ENCODE peak calls at places on chromosomes 5 and 9, in ten cellular contexts. One of them, this sample, is unnamed.

GRCh38 chr9:77598961-77599360 is 49.2 kb downstream of the GNA14 start:
- DNase-seq in psoas muscle: no peak
- DNase-seq in bronchial epithelial cell: no peak
- DNase-seq in foreskin fibroblast: no peak
- DNase-seq in breast epithelium: no peak
- DNase-seq in mucosa of descending colon: no peak
- DNase-seq in keratinocyte: no peak
- DNase-seq in B cell: no peak
- DNase-seq in astrocyte of the spinal cord: no peak
- DNase-seq in heart left ventricle: no peak
- DNase-seq in this sample: no peak

GRCh38 chr5:158976035-158976434 is 123.7 kb downstream of the EBF1 start:
- DNase-seq in B cell: no peak
- DNase-seq in mucosa of descending colon: no peak
- DNase-seq in psoas muscle: no peak
- DNase-seq in bronchial epithelial cell: peak
- DNase-seq in astrocyte of the spinal cord: peak
- DNase-seq in heart left ventricle: no peak
- DNase-seq in foreskin fibroblast: peak
- DNase-seq in breast epithelium: no peak
- DNase-seq in keratinocyte: peak
- DNase-seq in this sample: no peak

GRCh38 chr5:39197556-39197955 is 21.8 kb downstream of the FYB1 start:
- DNase-seq in mucosa of descending colon: no peak
- DNase-seq in keratinocyte: no peak
- DNase-seq in B cell: no peak
- DNase-seq in heart left ventricle: no peak
- DNase-seq in bronchial epithelial cell: peak
- DNase-seq in astrocyte of the spinal cord: no peak
- DNase-seq in breast epithelium: no peak
- DNase-seq in psoas muscle: no peak
- DNase-seq in foreskin fibroblast: no peak
- DNase-seq in this sample: no peak

GRCh38 chr5:8386889-8387288 is 517.9 kb downstream of the MTRR start:
- DNase-seq in B cell: no peak
- DNase-seq in keratinocyte: no peak
- DNase-seq in breast epithelium: no peak
- DNase-seq in astrocyte of the spinal cord: no peak
- DNase-seq in psoas muscle: no peak
- DNase-seq in foreskin fibroblast: no peak
- DNase-seq in bronchial epithelial cell: peak
- DNase-seq in mucosa of descending colon: no peak
- DNase-seq in heart left ventricle: no peak
- DNase-seq in this sample: no peak

GRCh38 chr9:6219040-6219439 is 3.4 kb downstream of the IL33 start:
- DNase-seq in psoas muscle: no peak
- DNase-seq in astrocyte of the spinal cord: no peak
- DNase-seq in bronchial epithelial cell: no peak
- DNase-seq in breast epithelium: no peak
- DNase-seq in B cell: no peak
- DNase-seq in foreskin fibroblast: no peak
- DNase-seq in heart left ventricle: no peak
- DNase-seq in mucosa of descending colon: no peak
- DNase-seq in keratinocyte: no peak
- DNase-seq in this sample: no peak

GRCh38 chr9:16316406-16316805 is 554.1 kb downstream of the BNC2 start:
- DNase-seq in keratinocyte: no peak
- DNase-seq in mucosa of descending colon: no peak
- DNase-seq in psoas muscle: no peak
- DNase-seq in astrocyte of the spinal cord: no peak
- DNase-seq in bronchial epithelial cell: no peak
- DNase-seq in foreskin fibroblast: no peak
- DNase-seq in heart left ventricle: no peak
- DNase-seq in B cell: no peak
- DNase-seq in breast epithelium: no peak
- DNase-seq in this sample: no peak

GRCh38 chr5:17228833-17229291 is 11.4 kb downstream of the BASP1 start:
- DNase-seq in mucosa of descending colon: no peak
- DNase-seq in breast epithelium: no peak
- DNase-seq in heart left ventricle: no peak
- DNase-seq in bronchial epithelial cell: peak
- DNase-seq in psoas muscle: no peak
- DNase-seq in keratinocyte: no peak
- DNase-seq in foreskin fibroblast: peak
- DNase-seq in astrocyte of the spinal cord: peak
- DNase-seq in B cell: no peak
- DNase-seq in this sample: peak

GRCh38 chr9:130957451-130958203 is 18.6 kb upstream of the FIBCD1 start:
- DNase-seq in psoas muscle: no peak
- DNase-seq in mucosa of descending colon: no peak
- DNase-seq in keratinocyte: no peak
- DNase-seq in foreskin fibroblast: no peak
- DNase-seq in B cell: no peak
- DNase-seq in breast epithelium: no peak
- DNase-seq in bronchial epithelial cell: no peak
- DNase-seq in heart left ventricle: no peak
- DNase-seq in astrocyte of the spinal cord: no peak
- DNase-seq in this sample: no peak

GRCh38 chr5:6729400-6730310 is 16.4 kb downstream of the TENT4A start:
- DNase-seq in breast epithelium: no peak
- DNase-seq in bronchial epithelial cell: no peak
- DNase-seq in B cell: no peak
- DNase-seq in heart left ventricle: peak
- DNase-seq in astrocyte of the spinal cord: no peak
- DNase-seq in psoas muscle: peak
- DNase-seq in foreskin fibroblast: no peak
- DNase-seq in keratinocyte: no peak
- DNase-seq in mucosa of descending colon: peak
- DNase-seq in this sample: no peak

GRCh38 chr9:36893148-36893547 is 140.9 kb downstream of the PAX5 start:
- DNase-seq in keratinocyte: no peak
- DNase-seq in psoas muscle: peak
- DNase-seq in heart left ventricle: no peak
- DNase-seq in astrocyte of the spinal cord: no peak
- DNase-seq in foreskin fibroblast: no peak
- DNase-seq in breast epithelium: peak
- DNase-seq in mucosa of descending colon: no peak
- DNase-seq in bronchial epithelial cell: no peak
- DNase-seq in B cell: no peak
- DNase-seq in this sample: no peak

GRCh38 chr9:29006603-29007002 is 1433.3 kb upstream of the C9orf72 start:
- DNase-seq in astrocyte of the spinal cord: no peak
- DNase-seq in mucosa of descending colon: no peak
- DNase-seq in bronchial epithelial cell: peak
- DNase-seq in B cell: no peak
- DNase-seq in psoas muscle: no peak
- DNase-seq in foreskin fibroblast: no peak
- DNase-seq in breast epithelium: no peak
- DNase-seq in keratinocyte: no peak
- DNase-seq in heart left ventricle: no peak
- DNase-seq in this sample: no peak

GRCh38 chr9:127805620-127806019 is 2.9 kb downstream of the FPGS start:
- DNase-seq in astrocyte of the spinal cord: no peak
- DNase-seq in B cell: peak
- DNase-seq in keratinocyte: no peak
- DNase-seq in breast epithelium: no peak
- DNase-seq in heart left ventricle: peak
- DNase-seq in foreskin fibroblast: no peak
- DNase-seq in bronchial epithelial cell: peak
- DNase-seq in psoas muscle: no peak
- DNase-seq in mucosa of descending colon: no peak
- DNase-seq in this sample: no peak

GRCh38 chr5:92886751-92887150 is 694.3 kb downstream of the NR2F1-AS1 start:
- DNase-seq in bronchial epithelial cell: no peak
- DNase-seq in keratinocyte: no peak
- DNase-seq in foreskin fibroblast: no peak
- DNase-seq in heart left ventricle: no peak
- DNase-seq in breast epithelium: no peak
- DNase-seq in mucosa of descending colon: no peak
- DNase-seq in B cell: no peak
- DNase-seq in astrocyte of the spinal cord: no peak
- DNase-seq in psoas muscle: no peak
- DNase-seq in this sample: no peak
- TF ChIP-seq CTCF in bronchial epithelial cell: no peak
- TF ChIP-seq CTCF in keratinocyte: no peak
- TF ChIP-seq CTCF in foreskin fibroblast: no peak
- TF ChIP-seq CTCF in heart left ventricle: no peak
- TF ChIP-seq CTCF in breast epithelium: no peak
- TF ChIP-seq CTCF in mucosa of descending colon: no peak
- TF ChIP-seq CTCF in B cell: no peak
- TF ChIP-seq CTCF in astrocyte of the spinal cord: no peak
- TF ChIP-seq CTCF in psoas muscle: no peak
- TF ChIP-seq CTCF in this sample: no peak

GRCh38 chr5:120231563-120231962 is 232.5 kb upstream of the PRR16 start:
- DNase-seq in keratinocyte: no peak
- DNase-seq in B cell: no peak
- DNase-seq in psoas muscle: no peak
- DNase-seq in foreskin fibroblast: no peak
- DNase-seq in bronchial epithelial cell: no peak
- DNase-seq in breast epithelium: no peak
- DNase-seq in heart left ventricle: no peak
- DNase-seq in mucosa of descending colon: no peak
- DNase-seq in astrocyte of the spinal cord: no peak
- DNase-seq in this sample: no peak

GRCh38 chr5:120229036-120229435 is 235.1 kb upstream of the PRR16 start:
- DNase-seq in B cell: no peak
- DNase-seq in psoas muscle: no peak
- DNase-seq in mucosa of descending colon: no peak
- DNase-seq in keratinocyte: no peak
- DNase-seq in foreskin fibroblast: no peak
- DNase-seq in bronchial epithelial cell: no peak
- DNase-seq in breast epithelium: no peak
- DNase-seq in heart left ventricle: no peak
- DNase-seq in astrocyte of the spinal cord: no peak
- DNase-seq in this sample: no peak

GRCh38 chr5:120228262-120229031 is 235.7 kb upstream of the PRR16 start:
- DNase-seq in heart left ventricle: no peak
- DNase-seq in mucosa of descending colon: no peak
- DNase-seq in keratinocyte: no peak
- DNase-seq in breast epithelium: no peak
- DNase-seq in bronchial epithelial cell: no peak
- DNase-seq in foreskin fibroblast: no peak
- DNase-seq in astrocyte of the spinal cord: no peak
- DNase-seq in B cell: no peak
- DNase-seq in psoas muscle: no peak
- DNase-seq in this sample: no peak
- TF ChIP-seq CTCF in heart left ventricle: no peak
- TF ChIP-seq CTCF in mucosa of descending colon: no peak
- TF ChIP-seq CTCF in keratinocyte: no peak
- TF ChIP-seq CTCF in breast epithelium: no peak
- TF ChIP-seq CTCF in bronchial epithelial cell: no peak
- TF ChIP-seq CTCF in foreskin fibroblast: no peak
- TF ChIP-seq CTCF in astrocyte of the spinal cord: no peak
- TF ChIP-seq CTCF in B cell: no peak
- TF ChIP-seq CTCF in psoas muscle: no peak
- TF ChIP-seq CTCF in this sample: no peak

GRCh38 chr9:133616643-133617405 is 7.6 kb upstream of the FAM163B start:
- DNase-seq in keratinocyte: no peak
- DNase-seq in psoas muscle: no peak
- DNase-seq in mucosa of descending colon: no peak
- DNase-seq in heart left ventricle: no peak
- DNase-seq in breast epithelium: no peak
- DNase-seq in astrocyte of the spinal cord: no peak
- DNase-seq in bronchial epithelial cell: no peak
- DNase-seq in B cell: no peak
- DNase-seq in foreskin fibroblast: no peak
- DNase-seq in this sample: no peak
- TF ChIP-seq CTCF in keratinocyte: no peak
- TF ChIP-seq CTCF in psoas muscle: no peak
- TF ChIP-seq CTCF in mucosa of descending colon: no peak
- TF ChIP-seq CTCF in heart left ventricle: no peak
- TF ChIP-seq CTCF in breast epithelium: no peak
- TF ChIP-seq CTCF in astrocyte of the spinal cord: no peak
- TF ChIP-seq CTCF in bronchial epithelial cell: no peak
- TF ChIP-seq CTCF in B cell: no peak
- TF ChIP-seq CTCF in foreskin fibroblast: no peak
- TF ChIP-seq CTCF in this sample: no peak

GRCh38 chr9:133664173-133664572 is 28.0 kb downstream of the DBH start:
- DNase-seq in psoas muscle: no peak
- DNase-seq in keratinocyte: no peak
- DNase-seq in astrocyte of the spinal cord: no peak
- DNase-seq in bronchial epithelial cell: no peak
- DNase-seq in foreskin fibroblast: no peak
- DNase-seq in mucosa of descending colon: no peak
- DNase-seq in heart left ventricle: no peak
- DNase-seq in breast epithelium: no peak
- DNase-seq in B cell: no peak
- DNase-seq in this sample: no peak
- TF ChIP-seq CTCF in psoas muscle: no peak
- TF ChIP-seq CTCF in keratinocyte: no peak
- TF ChIP-seq CTCF in astrocyte of the spinal cord: no peak
- TF ChIP-seq CTCF in bronchial epithelial cell: no peak
- TF ChIP-seq CTCF in foreskin fibroblast: no peak
- TF ChIP-seq CTCF in mucosa of descending colon: no peak
- TF ChIP-seq CTCF in heart left ventricle: no peak
- TF ChIP-seq CTCF in breast epithelium: no peak
- TF ChIP-seq CTCF in B cell: no peak
- TF ChIP-seq CTCF in this sample: no peak

GRCh38 chr5:37370864-37371726 is at the start of gene NUP155:
- DNase-seq in astrocyte of the spinal cord: peak
- DNase-seq in breast epithelium: peak
- DNase-seq in bronchial epithelial cell: peak
- DNase-seq in psoas muscle: peak
- DNase-seq in heart left ventricle: peak
- DNase-seq in foreskin fibroblast: peak
- DNase-seq in B cell: peak
- DNase-seq in mucosa of descending colon: peak
- DNase-seq in keratinocyte: peak
- DNase-seq in this sample: peak
- TF ChIP-seq CTCF in astrocyte of the spinal cord: no peak
- TF ChIP-seq CTCF in breast epithelium: peak
- TF ChIP-seq CTCF in bronchial epithelial cell: no peak
- TF ChIP-seq CTCF in psoas muscle: no peak
- TF ChIP-seq CTCF in heart left ventricle: no peak
- TF ChIP-seq CTCF in foreskin fibroblast: no peak
- TF ChIP-seq CTCF in B cell: no peak
- TF ChIP-seq CTCF in mucosa of descending colon: no peak
- TF ChIP-seq CTCF in keratinocyte: no peak
- TF ChIP-seq CTCF in this sample: no peak

This sample was measured in GM13977.